ENCODE peak calls at places on chromosome 12, in seven cellular contexts. P, Q, M, U, C, B and D are unnamed samples.

GRCh38 chr12:62785941-62786559 is 148.9 kb downstream of the PPM1H start:
- DNase-seq in P (no peak), M (peak), C (no peak), B (no peak), Q (no peak), U (no peak), D (no peak)

GRCh38 chr12:131085125-131085815 is 131.6 kb downstream of the ADGRD1 start:
- DNase-seq in B (no peak), Q (peak), U (no peak), C (no peak), M (peak), P (no peak), D (no peak)

GRCh38 chr12:22670762-22671161 is 45.8 kb downstream of the ETNK1 start:
- DNase-seq in C (no peak), P (no peak), B (no peak), Q (no peak), M (no peak), U (no peak), D (no peak)

GRCh38 chr12:75877588-75878381 is 153.8 kb downstream of the PHLDA1 start:
- DNase-seq in U (no peak), C (no peak), Q (no peak), M (no peak), P (no peak), B (no peak), D (no peak)

GRCh38 chr12:84183576-84183975 is 729.0 kb downstream of the SLC6A15 start:
- DNase-seq in U (no peak), P (no peak), Q (no peak), C (no peak), B (no peak), M (no peak), D (no peak)

GRCh38 chr12:49536526-49537195 is 2.2 kb upstream of the KCNH3 start:
- DNase-seq in Q (no peak), U (no peak), B (no peak), P (no peak), M (no peak), C (no peak), D (no peak)

GRCh38 chr12:31890295-31891285 is 68.6 kb upstream of the RESF1 start:
- DNase-seq in U (no peak), P (no peak), B (no peak), M (peak), C (no peak), Q (no peak), D (no peak)

GRCh38 chr12:12686472-12686871 is 9.5 kb downstream of the GPR19 start:
- DNase-seq in U (no peak), B (no peak), C (no peak), P (no peak), M (no peak), Q (no peak), D (no peak)

GRCh38 chr12:26631846-26632245 is 201.1 kb downstream of the ITPR2 start:
- DNase-seq in Q (no peak), C (no peak), U (no peak), M (no peak), P (no peak), B (no peak), D (no peak)

GRCh38 chr12:5305425-5305824 is 126.5 kb upstream of the NTF3 start:
- DNase-seq in C (no peak), B (no peak), Q (peak), M (no peak), P (no peak), U (no peak), D (no peak)

GRCh38 chr12:107134558-107134957 is 41.2 kb upstream of the CRY1 start:
- DNase-seq in Q (no peak), P (no peak), M (peak), C (no peak), B (peak), U (peak), D (no peak)

GRCh38 chr12:79411791-79412190 is 279.0 kb downstream of the PAWR start:
- DNase-seq in B (no peak), U (no peak), M (no peak), C (no peak), P (no peak), Q (no peak), D (no peak)

GRCh38 chr12:122116707-122117535 is 38.4 kb downstream of the MLXIP start:
- DNase-seq in C (peak), Q (peak), P (no peak), B (no peak), M (no peak), U (no peak), D (peak)

GRCh38 chr12:124498870-124499753 is 68.3 kb downstream of the NCOR2 start:
- DNase-seq in C (no peak), B (no peak), M (no peak), P (no peak), Q (no peak), U (no peak), D (no peak)

GRCh38 chr12:93245543-93245942 is 132.2 kb upstream of the NUDT4 start:
- DNase-seq in Q (no peak), U (no peak), M (peak), B (no peak), P (peak), C (no peak), D (no peak)

GRCh38 chr12:57846285-57846576 is 298 bp downstream of the CTDSP2 start:
- DNase-seq in P (no peak), M (no peak), U (no peak), C (no peak), B (no peak), Q (no peak), D (no peak)

GRCh38 chr12:19937161-19937560 is 431.2 kb upstream of the PDE3A start:
- DNase-seq in P (no peak), Q (no peak), C (no peak), M (no peak), B (no peak), U (no peak), D (no peak)

GRCh38 chr12:71161575-71161974 is 3.8 kb upstream of the TSPAN8 start:
- DNase-seq in M (no peak), B (no peak), U (no peak), C (no peak), Q (no peak), P (no peak), D (no peak)

GRCh38 chr12:57823131-57823907 is 4.8 kb upstream of the AVIL start:
- DNase-seq in P (no peak), B (no peak), Q (no peak), M (no peak), C (no peak), U (no peak), D (no peak)

GRCh38 chr12:121465921-121466799 is 66.2 kb downstream of the RNF34 start:
- DNase-seq in Q (no peak), M (peak), U (peak), B (peak), P (no peak), C (no peak), D (no peak)

GRCh38 chr12:51322452-51322851 is 1.5 kb downstream of the BIN2 start:
- DNase-seq in Q (no peak), U (no peak), M (peak), P (peak), B (no peak), C (no peak), D (no peak)

GRCh38 chr12:51320311-51320694 is 3.7 kb downstream of the BIN2 start:
- DNase-seq in Q (no peak), U (no peak), B (no peak), C (no peak), M (no peak), P (no peak), D (no peak)

GRCh38 chr12:51321882-51322281 is 2.1 kb downstream of the BIN2 start:
- DNase-seq in Q (no peak), C (no peak), M (no peak), U (no peak), P (no peak), B (no peak), D (no peak)

GRCh38 chr12:51318846-51319570 is 5.0 kb downstream of the BIN2 start:
- DNase-seq in B (no peak), U (peak), M (peak), P (peak), Q (no peak), C (peak), D (no peak)

DNA sequence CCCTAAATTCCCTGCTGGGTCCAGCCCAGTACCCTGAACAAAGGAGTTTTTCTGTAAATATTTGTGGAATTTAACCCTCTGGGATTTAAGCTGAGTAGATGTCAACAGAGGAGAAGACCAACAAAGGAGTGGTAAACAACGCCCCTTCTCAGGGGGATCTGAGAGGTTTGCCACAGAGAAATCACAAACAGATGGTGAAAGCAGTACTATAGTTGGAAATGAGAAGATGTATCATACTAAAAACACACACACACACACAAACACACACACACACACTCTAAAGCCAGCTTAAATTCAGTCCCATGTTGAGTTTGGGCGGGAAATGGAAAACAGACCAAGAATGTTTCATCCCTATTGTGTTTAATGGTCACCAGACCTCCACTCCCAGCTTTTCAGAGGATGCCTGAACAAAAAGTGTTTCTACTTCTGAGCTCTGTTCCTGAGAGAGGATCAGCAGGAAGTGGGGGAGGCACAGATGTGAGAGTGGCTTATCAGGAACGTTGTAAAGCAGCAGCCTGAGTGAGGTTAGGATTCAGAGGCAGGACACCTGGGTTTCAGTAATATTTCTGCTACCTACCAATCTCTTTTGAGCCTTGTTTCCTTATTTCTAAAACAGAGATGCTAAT is 3.2 kb downstream of the BIN2 start:
- DNase-seq in C (no peak), B (peak), P (no peak), M (peak), Q (no peak), U (no peak), D (no peak)
- H3K4me3 ChIP-seq in C (no peak), B (no peak), P (peak), M (no peak), Q (no peak), U (peak), D (no peak)

GRCh38 chr12:1588574-1588944 is 5.8 kb downstream of the FBXL14 start:
- DNase-seq in P (no peak), C (no peak), Q (no peak), B (no peak), M (no peak), U (no peak), D (no peak)

GRCh38 chr12:1591029-1591428 is 3.4 kb downstream of the FBXL14 start:
- DNase-seq in P (no peak), Q (no peak), C (peak), U (peak), M (no peak), B (no peak), D (no peak)

GRCh38 chr12:1591543-1591942 is 2.8 kb downstream of the FBXL14 start:
- DNase-seq in B (no peak), C (no peak), M (no peak), P (no peak), U (no peak), Q (no peak), D (no peak)

GRCh38 chr12:1587927-1588573 is 6.3 kb downstream of the FBXL14 start:
- DNase-seq in P (no peak), Q (no peak), U (no peak), M (no peak), C (no peak), B (no peak), D (no peak)

GRCh38 chr12:1590083-1590979 is 4.0 kb downstream of the FBXL14 start:
- DNase-seq in P (no peak), Q (peak), B (no peak), M (no peak), C (peak), U (no peak), D (no peak)
- H3K4me3 ChIP-seq in P (peak), Q (no peak), B (no peak), M (no peak), C (peak), U (peak), D (peak)

GRCh38 chr12:46263140-46264017 is 5.5 kb downstream of the SLC38A1 start:
- DNase-seq in B (no peak), M (no peak), P (no peak), Q (no peak), C (no peak), U (no peak), D (no peak)
- H3K4me3 ChIP-seq in B (no peak), M (no peak), P (peak), Q (no peak), C (no peak), U (no peak), D (peak)

GRCh38 chr12:132583736-132584135 is 26.6 kb downstream of the LRCOL1 start:
- DNase-seq in B (no peak), C (no peak), U (no peak), M (no peak), P (no peak), Q (no peak), D (no peak)
- H3K4me3 ChIP-seq in B (no peak), C (no peak), U (no peak), M (no peak), P (no peak), Q (no peak), D (no peak)

GRCh38 chr12:29782285-29782820 is 1.4 kb downstream of the TMTC1 start:
- DNase-seq in B (no peak), Q (no peak), P (no peak), C (no peak), M (no peak), U (no peak), D (peak)
- H3K4me3 ChIP-seq in B (no peak), Q (peak), P (peak), C (peak), M (no peak), U (no peak), D (peak)